ENCODE peak calls at places on chromosomes 4 and X, in eight cellular contexts. H is Peyer's patch, G is upper lobe of left lung, N is ovary, V is stomach, T is NB4, L is HepG2, E is heart left ventricle. X is an unnamed sample.

GRCh38 chrX:10326578-10326977 is 169.8 kb downstream of the CLCN4 start:
- DNase-seq in L (peak; percentile 25), G (no peak), N (no peak), H (no peak), V (no peak), E (no peak), T (peak; percentile 30), X (no peak)

GRCh38 chr4:177554966-177555574 is 112.8 kb upstream of the AGA start:
- DNase-seq in N (no peak), T (peak; percentile 36), L (no peak), E (no peak), V (no peak), H (no peak), G (no peak), X (no peak)

GRCh38 chrX:33109858-33110257 is 101.5 kb downstream of the DMD start:
- DNase-seq in T (no peak), G (no peak), N (no peak), V (no peak), L (peak; percentile 0), E (no peak), H (no peak), X (no peak)

GRCh38 chr4:65007841-65008439 is 598.7 kb upstream of the TECRL start:
- DNase-seq in H (no peak), G (no peak), N (no peak), E (no peak), L (peak; percentile 47), T (peak; percentile 56), V (no peak), X (no peak)

GRCh38 chrX:153495362-153495751 is 577 bp downstream of the BGN start:
- DNase-seq in N (peak; percentile 63), T (no peak), V (no peak), H (no peak), G (no peak), L (no peak), E (no peak), X (no peak)

GRCh38 chr4:155800685-155801343 is 42.0 kb downstream of the GUCY1B1 start:
- DNase-seq in H (no peak), T (no peak), V (no peak), L (no peak), E (no peak), G (no peak), N (no peak), X (no peak)

GRCh38 chrX:103839404-103839803 is 7.3 kb upstream of the RAB9B start:
- DNase-seq in L (no peak), E (no peak), N (no peak), T (no peak), V (no peak), H (no peak), G (no peak), X (no peak)

GRCh38 chrX:15854712-15855561 is at the start of gene AP1S2:
- DNase-seq in T (peak; percentile 96), G (peak; percentile 98), E (peak; percentile 92), V (peak; percentile 96), N (peak; percentile 94), H (peak; percentile 93), L (peak; percentile 80), X (peak; percentile 79)

GRCh38 chr4:185570727-185571126 is 35.4 kb upstream of the PDLIM3 start:
- DNase-seq in H (no peak), E (no peak), L (no peak), V (no peak), T (no peak), G (no peak), N (no peak), X (no peak)

GRCh38 chr4:10107111-10108091 is 9.2 kb downstream of the WDR1 start:
- DNase-seq in E (no peak), V (no peak), N (peak; percentile 45), G (no peak), L (no peak), T (no peak), H (no peak), X (no peak)

GRCh38 chrX:72107320-72107719 is 24.4 kb downstream of the RTL5 start:
- DNase-seq in G (peak; percentile 61), E (no peak), H (no peak), N (no peak), L (no peak), T (peak; percentile 88), V (no peak), X (no peak)

GRCh38 chrX:11664211-11664888 is 1.4 kb downstream of the ARHGAP6 start:
- DNase-seq in E (peak; percentile 14), N (peak; percentile 44), T (no peak), G (no peak), V (no peak), L (no peak), H (no peak), X (no peak)

GRCh38 chr4:13455411-13455810 is 28.7 kb downstream of the RAB28 start:
- DNase-seq in H (no peak), N (no peak), E (no peak), T (no peak), G (no peak), L (no peak), V (no peak), X (no peak)

GRCh38 chr4:169379688-169380087 is 108.9 kb upstream of the SH3RF1 start:
- DNase-seq in N (no peak), V (no peak), H (no peak), G (no peak), L (no peak), E (no peak), T (no peak), X (no peak)

GRCh38 chr4:25879587-25879986 is 16.8 kb upstream of the SEL1L3 start:
- DNase-seq in T (peak; percentile 30), V (no peak), H (no peak), L (no peak), N (no peak), G (no peak), E (no peak), X (no peak)

GRCh38 chr4:26885912-26886274 is 25.3 kb downstream of the STIM2 start:
- DNase-seq in L (no peak), V (no peak), N (no peak), E (no peak), G (peak; percentile 59), H (no peak), T (peak; percentile 93), X (peak; percentile 19)

GRCh38 chr4:99655315-99656081 is 2.1 kb downstream of the C4orf54 start:
- DNase-seq in L (no peak), H (no peak), N (peak; percentile 80), E (peak; percentile 59), V (peak; percentile 56), T (no peak), G (peak; percentile 34), X (no peak)

GRCh38 chr4:15757084-15757483 is 21.0 kb upstream of the CD38 start:
- DNase-seq in N (no peak), H (no peak), G (no peak), T (peak; percentile 32), V (no peak), E (no peak), L (no peak), X (no peak)
- H3K4me3 ChIP-seq in N (no peak overlapping the region), H (no peak overlapping the region), G (no peak overlapping the region), T (peak overlapping the region; percentile 19), V (no peak overlapping the region), E (no peak overlapping the region), L (no peak overlapping the region), X (no peak overlapping the region)

GRCh38 chrX:40098264-40099045 is 697 bp upstream of the BCOR start:
- DNase-seq in H (peak; percentile 65), V (no peak), T (peak; percentile 81), G (no peak), L (no peak), E (peak; percentile 49), N (no peak), X (no peak)

GRCh38 chrX:40099046-40099968 is 1.5 kb upstream of the BCOR start:
- DNase-seq in L (no peak), G (peak; percentile 61), E (peak; percentile 54), N (no peak), T (peak; percentile 85), V (no peak), H (peak; percentile 63), X (no peak)

GRCh38 chrX:40096395-40097091 is 1.2 kb downstream of the BCOR start:
- DNase-seq in N (peak; percentile 65), G (no peak), T (peak; percentile 70), V (no peak), H (peak; percentile 69), E (peak; percentile 65), L (no peak), X (no peak)

GRCh38 chrX:40097101-40097491 is 662 bp downstream of the BCOR start:
- DNase-seq in T (peak; percentile 58), E (peak; percentile 31), N (no peak), L (no peak), V (no peak), H (no peak), G (no peak), X (no peak)

DNA sequence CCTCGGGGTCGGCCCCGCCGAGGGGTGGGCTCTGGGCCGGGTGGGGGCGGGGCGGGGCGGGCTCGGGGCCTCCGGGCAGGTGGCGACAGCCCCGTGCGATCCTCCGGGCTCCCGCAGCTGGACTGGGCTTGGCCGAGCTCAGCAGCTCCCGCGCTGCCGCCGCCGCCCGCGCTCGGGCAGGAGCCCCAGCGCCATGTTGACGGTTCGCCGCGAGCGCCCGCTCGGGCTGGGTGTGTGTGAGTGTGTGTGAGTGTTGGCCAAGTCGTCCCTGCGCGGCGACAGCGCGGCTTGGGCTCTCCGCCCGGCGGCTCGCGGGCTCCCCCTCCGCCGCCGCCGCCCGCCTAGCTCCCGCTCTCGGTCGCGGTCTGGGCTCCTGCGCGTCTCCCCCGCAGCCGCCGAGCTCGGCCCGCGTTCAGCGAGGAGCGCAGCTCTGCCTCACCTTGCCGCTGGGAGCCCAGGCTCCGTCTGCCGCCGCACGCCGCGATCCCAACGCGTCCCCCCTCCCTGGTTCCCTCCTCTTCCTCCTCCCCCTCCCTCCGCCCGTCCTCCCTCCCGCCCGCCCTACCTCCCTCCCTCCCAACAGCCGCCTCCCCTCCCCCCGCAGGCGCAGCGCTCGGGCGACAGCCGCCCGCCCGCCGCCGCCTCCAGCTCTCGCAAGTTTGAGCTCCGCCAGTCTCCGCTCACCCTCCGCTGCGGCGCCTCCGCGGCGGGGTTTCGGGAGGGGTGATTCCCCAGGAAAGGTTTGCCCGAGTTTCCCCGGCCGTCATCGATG is at the start of gene BCOR:
- DNase-seq in L (no peak), V (peak; percentile 77), E (peak; percentile 86), N (peak; percentile 77), H (peak; percentile 82), G (peak; percentile 73), T (peak; percentile 86), X (no peak)
- TF ChIP-seq POLR2A in L (no peak), V (peak; percentile 28), E (peak; percentile 83), N (peak; percentile 79), H (peak; percentile 72), G (peak; percentile 88), T (peak; percentile 91), X (peak; percentile 30)

GRCh38 chr4:139582044-139582443 is 26.0 kb upstream of the SETD7 start:
- DNase-seq in T (no peak), L (no peak), E (no peak), H (no peak), N (no peak), V (no peak), G (no peak), X (no peak)
- TF ChIP-seq CTCF in T (no peak), L (no peak), E (no peak), H (no peak), N (no peak), V (no peak), G (no peak), X (no peak)

DNA sequence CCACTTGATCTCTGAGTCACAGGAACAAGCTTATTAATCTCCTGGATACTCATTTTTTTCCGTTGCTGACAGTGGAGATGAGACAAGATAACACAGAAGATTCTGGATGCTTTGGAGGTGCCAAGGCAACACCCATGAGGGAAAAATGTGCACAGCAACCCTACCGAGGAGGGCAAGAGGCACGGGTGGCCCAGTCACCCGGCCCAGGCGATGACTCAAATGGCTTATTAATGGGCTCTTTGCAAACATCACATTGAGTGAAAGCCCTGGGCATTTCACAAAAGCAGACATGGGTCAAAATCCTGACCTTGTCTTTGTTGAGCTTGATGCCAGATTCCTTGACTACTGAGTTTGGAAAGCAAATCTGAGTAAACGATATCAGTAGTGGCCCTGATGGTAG is 315.1 kb downstream of the STK32B start:
- DNase-seq in H (no peak), T (no peak), N (no peak), G (no peak), E (no peak), V (no peak), L (no peak), X (no peak)
- H3K4me3 ChIP-seq in H (no peak overlapping the region), T (no peak overlapping the region), N (no peak overlapping the region), G (no peak overlapping the region), E (no peak overlapping the region), V (no peak overlapping the region), L (no peak overlapping the region), X (no peak overlapping the region)

X was measured in esophagus squamous epithelium.